ENCODE peak calls at places on chromosomes 12 and 14, in four cellular contexts. R, X, W and M are unnamed samples.

GRCh38 chr14:20848316-20848954 is 42.8 kb upstream of the RNASE3 start:
- DNase-seq in X (no peak), R (peak), W (no peak), M (no peak)

GRCh38 chr14:101200650-101201516 is 297.4 kb upstream of the RTL1 start:
- DNase-seq in X (no peak), W (no peak), R (no peak), M (no peak)

GRCh38 chr12:66066929-66067281 is 63.6 kb downstream of the LLPH start:
- DNase-seq in X (no peak), R (no peak), W (no peak), M (no peak)

GRCh38 chr12:57147641-57147944 is 174 bp upstream of the LRP1-AS start:
- DNase-seq in X (no peak), W (no peak), R (no peak), M (no peak)

GRCh38 chr14:50233335-50234250 is 2.2 kb upstream of the SOS2 start:
- DNase-seq in W (no peak), X (no peak), R (no peak), M (no peak)

GRCh38 chr12:6193853-6194815 is 6.1 kb upstream of the CD9 start:
- DNase-seq in X (no peak), W (no peak), R (no peak), M (no peak)

GRCh38 chr12:3236345-3237153 is 159.4 kb downstream of the TSPAN9 start:
- DNase-seq in X (no peak), R (peak), W (no peak), M (no peak)

GRCh38 chr14:34554540-34555250 is 15.2 kb upstream of the EAPP start:
- DNase-seq in R (peak), W (no peak), X (no peak), M (no peak)

GRCh38 chr12:70240677-70241076 is 2.6 kb upstream of the CNOT2 start:
- DNase-seq in R (no peak), X (no peak), W (no peak), M (no peak)

GRCh38 chr12:84554199-84554723 is 358.3 kb downstream of the SLC6A15 start:
- DNase-seq in X (no peak), R (no peak), W (no peak), M (no peak)

GRCh38 chr12:84550518-84550917 is 362.1 kb downstream of the SLC6A15 start:
- DNase-seq in W (no peak), X (no peak), R (no peak), M (no peak)

GRCh38 chr12:84553331-84554117 is 359.1 kb downstream of the SLC6A15 start:
- DNase-seq in W (no peak), R (no peak), X (no peak), M (no peak)

GRCh38 chr12:84551373-84551772 is 361.2 kb downstream of the SLC6A15 start:
- DNase-seq in W (no peak), X (no peak), R (no peak), M (no peak)
- TF ChIP-seq POLR2AphosphoS5 in W (no peak), X (no peak), R (no peak), M (no peak)

DNA sequence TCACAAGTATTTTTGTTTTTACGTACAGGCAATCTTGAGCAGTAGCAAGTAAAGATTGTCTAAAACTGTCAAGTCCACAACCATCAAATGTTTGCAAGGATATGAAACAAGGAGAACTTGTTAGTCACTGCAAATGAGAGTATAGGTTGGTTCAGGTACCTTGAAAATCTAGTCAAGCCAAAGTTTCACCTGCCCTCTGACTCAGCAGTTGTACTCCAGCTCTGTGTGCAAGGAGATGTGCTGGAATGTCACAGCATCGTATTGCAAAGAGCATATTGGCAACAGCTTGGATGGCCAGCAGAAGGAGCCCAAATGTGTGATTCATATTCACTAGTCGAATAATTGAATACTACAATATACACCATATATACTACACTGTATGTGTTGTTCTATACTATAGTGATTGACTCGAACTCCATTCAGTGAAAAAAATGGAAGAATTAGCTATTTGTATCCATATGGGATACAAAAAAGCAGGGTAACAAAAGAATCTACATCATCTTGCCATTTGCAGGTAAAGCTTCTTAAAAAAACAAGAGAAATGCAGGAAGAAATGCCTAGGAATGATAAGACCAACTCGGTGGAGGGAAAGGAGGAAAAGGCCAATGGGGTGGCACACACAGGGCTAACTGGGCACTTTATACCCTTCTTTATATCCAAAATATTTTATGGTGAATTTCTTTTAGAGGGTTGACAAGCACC is 44.0 kb downstream of the EID3 start:
- DNase-seq in X (no peak), W (no peak), R (no peak), M (no peak)
- TF ChIP-seq SPI1 in X (no peak), W (no peak), R (no peak), M (no peak)

GRCh38 chr12:25827141-25827540 is 131.3 kb upstream of the RASSF8 start:
- DNase-seq in X (no peak), W (no peak), R (no peak), M (no peak)

GRCh38 chr12:25830456-25830855 is 128.0 kb upstream of the RASSF8 start:
- DNase-seq in X (no peak), R (no peak), W (no peak), M (no peak)

GRCh38 chr12:25828188-25828587 is 130.3 kb upstream of the RASSF8 start:
- DNase-seq in R (no peak), W (no peak), X (no peak), M (no peak)

GRCh38 chr12:25827747-25828146 is 130.7 kb upstream of the RASSF8 start:
- DNase-seq in R (no peak), X (no peak), W (no peak), M (no peak)

DNA sequence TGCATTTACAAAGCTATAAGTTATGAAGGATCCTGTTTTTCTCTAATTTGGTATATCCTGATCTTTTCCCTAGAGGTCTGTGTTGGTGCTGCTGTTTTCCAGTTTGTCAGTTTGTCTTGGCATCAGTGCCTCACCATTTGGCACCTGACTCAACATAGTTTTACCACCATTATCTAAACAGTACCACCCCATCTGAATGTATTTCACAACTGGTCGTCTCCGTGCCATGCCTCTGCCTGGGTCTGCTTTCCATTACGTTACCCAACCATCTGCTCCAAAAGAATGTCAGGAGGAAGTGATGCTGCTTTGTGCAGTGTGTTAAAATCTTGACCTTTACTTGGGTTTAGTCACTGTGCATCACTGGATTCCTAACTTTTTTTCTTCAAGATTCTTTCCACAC is 129.3 kb upstream of the RASSF8 start:
- DNase-seq in X (no peak), R (no peak), W (no peak), M (no peak)
- TF ChIP-seq POLR2AphosphoS5 in X (no peak), R (no peak), W (no peak), M (no peak)

DNA sequence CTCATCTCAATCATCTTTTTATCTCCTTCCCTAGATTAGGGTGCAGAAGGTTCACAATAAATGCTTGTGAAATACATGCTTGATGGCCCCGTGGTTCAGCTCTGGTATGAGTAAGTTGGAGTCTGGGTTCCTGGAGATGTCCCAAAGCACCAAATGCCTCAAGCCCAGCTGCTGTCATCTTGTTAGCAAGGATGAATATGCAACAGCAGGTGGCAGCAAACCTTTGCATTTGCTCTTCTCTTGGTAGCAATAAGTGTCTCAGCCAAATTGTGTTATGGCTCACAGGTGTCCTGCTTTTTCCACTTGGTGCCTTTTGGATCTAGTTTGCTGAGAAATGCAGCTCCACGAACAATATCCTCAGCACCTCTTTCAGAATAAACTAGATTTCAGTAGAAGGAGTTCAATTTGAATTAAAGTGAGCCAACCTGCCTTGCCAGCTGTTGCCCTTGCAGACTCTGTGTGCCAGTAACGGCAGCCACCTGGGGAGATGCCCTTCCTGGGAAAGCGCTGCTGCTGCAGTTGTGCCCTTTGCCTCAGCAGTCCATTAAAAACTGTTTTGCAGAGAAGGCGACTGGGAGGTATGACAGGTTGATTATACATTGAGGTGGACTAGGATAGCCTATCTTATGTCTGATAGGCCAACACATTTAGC is 417.3 kb downstream of the SNAPC1 start:
- DNase-seq in R (peak), W (no peak), X (peak), M (no peak)
- TF ChIP-seq SPI1 in R (no peak), W (no peak), X (no peak), M (no peak)

DNA sequence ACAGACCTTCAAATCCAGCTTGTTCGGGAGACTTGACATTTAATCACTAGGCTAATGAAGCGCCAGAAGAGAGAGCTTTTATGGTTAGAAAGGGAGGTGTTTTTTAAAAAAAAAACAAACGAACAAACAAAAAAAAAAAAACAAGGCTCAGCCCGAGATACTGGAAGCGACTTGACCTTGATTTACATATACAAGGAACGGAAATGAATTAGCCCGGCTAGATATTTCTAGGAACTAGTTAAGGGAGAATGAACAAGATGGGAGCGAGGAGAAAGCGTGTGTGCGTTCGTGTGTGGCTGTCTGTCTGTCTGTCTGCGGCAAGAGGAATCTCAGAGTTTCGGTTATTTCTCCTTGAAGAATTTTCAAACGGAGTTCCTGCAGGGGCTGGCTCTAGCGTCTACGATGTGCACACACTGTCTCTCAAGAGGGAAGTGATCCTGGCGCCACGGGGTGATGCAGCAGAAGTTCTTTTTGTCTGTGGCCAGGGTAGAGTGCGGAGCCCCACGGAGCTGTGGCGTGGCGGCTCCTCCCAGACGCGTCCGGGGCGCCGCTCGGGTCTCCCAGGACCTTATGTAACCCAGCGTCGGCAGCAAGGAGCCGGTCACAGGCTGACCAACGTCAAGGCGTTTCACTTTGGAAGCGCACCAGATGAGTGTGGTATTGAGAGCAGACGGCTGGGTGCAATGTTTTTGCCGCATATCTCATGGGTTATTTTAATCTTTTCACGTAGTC is 18.8 kb downstream of the SOCS2 start:
- DNase-seq in W (no peak), R (peak), X (no peak), M (peak)
- TF ChIP-seq POLR2AphosphoS5 in W (no peak), R (peak), X (no peak), M (no peak)

GRCh38 chr12:13686243-13686642 is 295.2 kb downstream of the GRIN2B start:
- DNase-seq in X (no peak), R (no peak), W (no peak), M (no peak)

GRCh38 chr12:13692332-13692731 is 289.1 kb downstream of the GRIN2B start:
- DNase-seq in X (no peak), R (no peak), W (no peak), M (no peak)

GRCh38 chr12:13695781-13696180 is 285.6 kb downstream of the GRIN2B start:
- DNase-seq in R (no peak), X (no peak), W (no peak), M (no peak)

GRCh38 chr12:13687633-13688032 is 293.8 kb downstream of the GRIN2B start:
- DNase-seq in X (no peak), W (no peak), R (no peak), M (no peak)

GRCh38 chr12:13691598-13691997 is 289.8 kb downstream of the GRIN2B start:
- DNase-seq in X (no peak), W (no peak), R (no peak), M (no peak)
- TF ChIP-seq SPI1 in X (no peak), W (no peak), R (no peak), M (no peak)

GRCh38 chr12:71465794-71466193 is 26.2 kb downstream of the LGR5 start:
- DNase-seq in W (no peak), R (no peak), X (no peak), M (no peak)
- TF ChIP-seq POLR2AphosphoS5 in W (no peak), R (no peak), X (no peak), M (no peak)

GRCh38 chr14:106291626-106292025 is 765.2 kb downstream of the TMEM121 start:
- DNase-seq in X (no peak), R (no peak), W (no peak), M (no peak)
- TF ChIP-seq SPI1 in X (no peak), R (no peak), W (no peak), M (no peak)

DNA sequence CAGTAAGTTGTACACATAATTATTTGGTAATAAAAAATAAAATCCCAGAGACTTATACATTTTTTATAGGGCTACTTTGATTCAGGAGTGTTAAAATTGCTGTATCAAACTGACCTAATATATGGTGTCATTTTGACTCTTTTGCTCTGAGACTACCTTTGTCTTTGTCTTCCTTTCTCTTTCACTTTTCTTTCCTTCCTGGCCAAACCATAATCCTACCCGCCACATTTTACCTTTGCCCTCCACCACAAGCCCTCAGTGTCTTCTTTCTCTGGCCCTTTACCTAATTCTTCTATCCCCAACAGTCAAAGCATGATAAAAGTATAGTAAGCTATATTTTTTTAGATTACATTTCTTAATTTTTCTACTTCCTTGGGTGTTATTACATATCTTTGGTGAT is 62.0 kb downstream of the CAND1 start:
- DNase-seq in X (no peak), R (no peak), W (no peak), M (no peak)
- TF ChIP-seq POLR2AphosphoS5 in X (no peak), R (no peak), W (no peak), M (no peak)